ENCODE peak calls at places on chromosomes 3 and 15, in seven cellular contexts. V is HEK293T; R is H54; C is activated CD4-positive, alpha-beta T cell treated with anti-CD3 and anti-CD28 coated beads for 36 hours; I is amniotic stem cell; J is left lung; T is activated naive CD4-positive, alpha-beta T cell. F is an unnamed sample.

GRCh38 chr3:192408007-192408655 is 319.2 kb downstream of the FGF12 start:
- DNase-seq in I (no peak), R (no peak), J (no peak), C (peak), T (no peak), V (no peak), F (no peak)

GRCh38 chr15:66789029-66790025 is 87.3 kb downstream of the SMAD6 start:
- DNase-seq in I (peak), C (peak), T (no peak), V (peak), R (no peak), J (peak), F (no peak)

GRCh38 chr3:6249679-6250078 is 611.2 kb upstream of the GRM7 start:
- DNase-seq in R (no peak), V (no peak), I (no peak), C (no peak), T (no peak), J (no peak), F (no peak)

GRCh38 chr15:100940785-100941379 is 21.7 kb downstream of the LRRK1 start:
- DNase-seq in T (no peak), J (no peak), C (no peak), I (no peak), R (no peak), V (no peak), F (no peak)

GRCh38 chr3:146156801-146157310 is 4.1 kb downstream of the PLOD2 start:
- DNase-seq in J (no peak), C (no peak), T (no peak), R (no peak), V (no peak), I (no peak), F (no peak)

GRCh38 chr3:81909756-81910155 is 148.3 kb upstream of the GBE1 start:
- DNase-seq in C (no peak), I (no peak), T (no peak), V (no peak), J (no peak), R (no peak), F (no peak)

GRCh38 chr15:83295417-83295816 is 11.0 kb upstream of the BNC1 start:
- DNase-seq in V (no peak), I (no peak), T (no peak), R (no peak), C (no peak), J (no peak), F (no peak)

GRCh38 chr15:63264685-63265302 is 12.6 kb upstream of the APH1B start:
- DNase-seq in V (no peak), I (no peak), R (no peak), T (no peak), C (no peak), J (no peak), F (no peak)

GRCh38 chr3:49899815-49900214 is 3.9 kb downstream of the MST1R start:
- DNase-seq in C (peak), R (no peak), J (no peak), T (no peak), V (peak), I (no peak), F (no peak)

GRCh38 chr3:133468251-133468721 is 68.4 kb downstream of the BFSP2 start:
- DNase-seq in C (no peak), V (no peak), T (no peak), R (no peak), I (no peak), J (no peak), F (no peak)

GRCh38 chr3:129276385-129276784 is 2.3 kb upstream of the HMCES start:
- DNase-seq in I (no peak), R (no peak), V (no peak), C (peak), J (no peak), T (no peak), F (no peak)

GRCh38 chr3:45795509-45795881 is 841 bp downstream of the SLC6A20 start:
- DNase-seq in J (no peak), R (no peak), T (no peak), V (no peak), I (no peak), C (peak), F (no peak)

GRCh38 chr3:133442518-133442917 is 42.7 kb downstream of the BFSP2 start:
- DNase-seq in T (no peak), J (no peak), V (no peak), R (no peak), C (no peak), I (no peak), F (no peak)

GRCh38 chr3:179806177-179806576 is 153.3 kb downstream of the USP13 start:
- DNase-seq in C (no peak), V (no peak), T (no peak), J (no peak), R (no peak), I (no peak), F (no peak)

GRCh38 chr3:129559565-129560079 is 16.6 kb downstream of the H1-8 start:
- DNase-seq in C (no peak), V (no peak), J (no peak), I (no peak), R (no peak), T (no peak), F (no peak)

GRCh38 chr3:153614563-153614962 is 452.5 kb downstream of the RAP2B start:
- DNase-seq in V (no peak), T (no peak), C (no peak), J (no peak), I (peak), R (no peak), F (no peak)

GRCh38 chr3:194395201-194395600 is 3.9 kb downstream of the GP5 start:
- DNase-seq in C (peak), I (no peak), J (no peak), V (no peak), T (no peak), R (no peak), F (no peak)

GRCh38 chr3:194512895-194513601 is 26.2 kb upstream of the ATP13A3 start:
- DNase-seq in R (no peak), C (no peak), J (no peak), V (no peak), I (no peak), T (no peak), F (no peak)

GRCh38 chr3:67290424-67290823 is 292.3 kb downstream of the KBTBD8 start:
- DNase-seq in R (no peak), C (no peak), J (no peak), I (no peak), T (no peak), V (no peak), F (no peak)

GRCh38 chr3:84958495-84959469 is at the start of gene CADM2:
- DNase-seq in T (peak), J (peak), R (peak), C (peak), V (peak), I (peak), F (peak)

GRCh38 chr3:56980798-56981390 is 79.6 kb upstream of the SPATA12 start:
- DNase-seq in I (peak), R (peak), C (peak), T (no peak), J (peak), V (no peak), F (peak)

GRCh38 chr3:177835917-177836316 is 638.6 kb upstream of the TBL1XR1 start:
- DNase-seq in J (no peak), T (no peak), R (no peak), V (no peak), I (no peak), C (no peak), F (no peak)

GRCh38 chr3:121800906-121801305 is 34.0 kb downstream of the IQCB1 start:
- DNase-seq in J (no peak), R (no peak), I (no peak), T (no peak), V (no peak), C (no peak), F (no peak)

GRCh38 chr3:42780892-42781700 is 8.0 kb upstream of the CCDC13 start:
- DNase-seq in T (no peak), R (peak), J (no peak), V (peak), I (peak), C (peak), F (peak)

GRCh38 chr3:67171841-67172240 is 173.7 kb downstream of the KBTBD8 start:
- DNase-seq in I (no peak), J (no peak), T (no peak), V (no peak), C (no peak), R (no peak), F (no peak)

GRCh38 chr3:14829811-14830210 is 11.0 kb downstream of the FGD5 start:
- DNase-seq in T (no peak), J (no peak), R (no peak), I (no peak), C (no peak), V (peak), F (no peak)

GRCh38 chr15:60568301-60568742 is 89.4 kb upstream of the ICE2 start:
- DNase-seq in T (no peak), R (no peak), C (no peak), I (no peak), J (no peak), V (no peak), F (no peak)

GRCh38 chr3:33099701-33100100 is 2.8 kb upstream of the GLB1 start:
- DNase-seq in C (no peak), J (no peak), V (no peak), I (no peak), T (no peak), R (no peak), F (no peak)